ENCODE peak calls at places on chromosomes 13 and 19, in nine cellular contexts. O, K, X, B, D, I, V, Z and P are unnamed samples.

GRCh38 chr13:34361528-34361927 is 543.6 kb downstream of the RFC3 start:
- DNase-seq in O (no peak), K (no peak), X (no peak), B (no peak), D (peak), I (no peak), V (peak), Z (no peak), P (no peak)

GRCh38 chr19:50820549-50821247 is 2.9 kb downstream of the KLK1 start:
- DNase-seq in O (peak), K (no peak), X (no peak), B (no peak), D (no peak), I (no peak), V (no peak), Z (no peak), P (no peak)

GRCh38 chr19:16608290-16608704 is 19.7 kb downstream of the MED26 start:
- DNase-seq in O (no peak), K (peak), X (no peak), B (no peak), D (peak), I (no peak), V (peak), Z (no peak), P (no peak)

GRCh38 chr13:90680826-90681225 is 666.7 kb upstream of the MIR17HG start:
- DNase-seq in O (no peak), K (no peak), X (no peak), B (no peak), D (no peak), I (no peak), V (no peak), Z (no peak), P (no peak)

GRCh38 chr13:114097893-114098688 is 34.3 kb downstream of the RASA3 start:
- DNase-seq in O (peak), K (no peak), X (no peak), B (no peak), D (no peak), I (no peak), V (no peak), Z (no peak), P (no peak)

GRCh38 chr19:50167314-50167721 is 4.2 kb upstream of the IZUMO2 start:
- DNase-seq in O (no peak), K (no peak), X (no peak), B (no peak), D (no peak), I (peak), V (no peak), Z (no peak), P (no peak)

GRCh38 chr19:41997121-41997850 is 3.3 kb upstream of the ATP1A3 start:
- DNase-seq in O (peak), K (no peak), X (no peak), B (no peak), D (no peak), I (no peak), V (no peak), Z (peak), P (no peak)

GRCh38 chr13:20161951-20162300 is 1.1 kb upstream of the GJA3 start:
- DNase-seq in O (no peak), K (no peak), X (no peak), B (no peak), D (no peak), I (no peak), V (no peak), Z (no peak), P (no peak)